ENCODE peak calls at places on chromosomes 4 and X, in four cellular contexts. F, M, L and O are unnamed samples.

GRCh38 chrX:110699109-110699508 is 96.5 kb downstream of the CHRDL1 start:
- DNase-seq in F (no peak), M (no peak), L (no peak), O (no peak)

GRCh38 chr4:109432676-109433075 is 939 bp upstream of the SEC24B start:
- DNase-seq in F (peak), M (peak), L (peak), O (peak)

GRCh38 chrX:39645059-39645895 is 452.5 kb downstream of the BCOR start:
- DNase-seq in F (peak), M (peak), L (peak), O (peak)

GRCh38 chr4:172927096-172927495 is 241.5 kb upstream of the GALNT7 start:
- DNase-seq in F (peak), M (no peak), L (no peak), O (no peak)

GRCh38 chrX:154648931-154649863 is 4.2 kb downstream of the CTAG2 start:
- DNase-seq in F (no peak), M (no peak), L (no peak), O (no peak)

GRCh38 chr4:16967722-16968121 is 69.3 kb upstream of the LDB2 start:
- DNase-seq in F (no peak), M (no peak), L (peak), O (peak)

GRCh38 chr4:186581421-186581820 is 26.1 kb upstream of the MTNR1A start:
- DNase-seq in F (no peak), M (no peak), L (no peak), O (no peak)

GRCh38 chr4:56817840-56818491 is 3.5 kb downstream of the SPINK2 start:
- DNase-seq in F (no peak), M (no peak), L (peak), O (no peak)

GRCh38 chrX:138986866-138987265 is 275.3 kb upstream of the FGF13 start:
- DNase-seq in F (no peak), M (no peak), L (no peak), O (no peak)

GRCh38 chr4:188008377-188008776 is 12.8 kb downstream of the ZFP42 start:
- DNase-seq in F (peak), M (no peak), L (peak), O (peak)

GRCh38 chrX:55142206-55142918 is 53.5 kb downstream of the PAGE2 start:
- DNase-seq in F (no peak), M (no peak), L (no peak), O (no peak)

GRCh38 chrX:105463483-105463882 is 243.0 kb upstream of the TEX13A start:
- DNase-seq in F (peak), M (no peak), L (peak), O (peak)

GRCh38 chrX:30657542-30658238 is 4.5 kb downstream of the GK start:
- DNase-seq in F (peak), M (no peak), L (peak), O (peak)

GRCh38 chr4:1172228-1172851 is at the start of gene SPON2:
- DNase-seq in F (peak), M (peak), L (peak), O (peak)

GRCh38 chr4:53763813-53764597 is 172.7 kb upstream of the LNX1 start:
- DNase-seq in F (peak), M (peak), L (peak), O (peak)

GRCh38 chrX:104105863-104106262 is 6.5 kb upstream of the ZCCHC18 start:
- DNase-seq in F (no peak), M (no peak), L (no peak), O (no peak)

GRCh38 chr4:105990933-105991332 is 95.7 kb downstream of the NPNT start:
- DNase-seq in F (peak), M (no peak), L (peak), O (peak)

GRCh38 chr4:76923619-76924357 is 25.8 kb upstream of the SEPTIN11 start:
- DNase-seq in F (no peak), M (no peak), L (no peak), O (no peak)

GRCh38 chr4:52606766-52607165 is 52.3 kb downstream of the USP46 start:
- DNase-seq in F (peak), M (no peak), L (peak), O (no peak)

GRCh38 chrX:39988496-39988895 is 109.3 kb downstream of the BCOR start:
- DNase-seq in F (no peak), M (no peak), L (no peak), O (no peak)

GRCh38 chrX:318739-319578 is at the start of gene GTPBP6:
- DNase-seq in F (peak), M (peak), L (peak), O (peak)

GRCh38 chr4:123867910-123868587 is 471.5 kb downstream of the SPRY1 start:
- DNase-seq in F (peak), M (no peak), L (no peak), O (no peak)

GRCh38 chrX:69616520-69617203 is 749 bp downstream of the EDA start:
- DNase-seq in F (no peak), M (peak), L (no peak), O (no peak)

GRCh38 chr4:105186701-105187158 is 40.1 kb downstream of the TET2 start:
- DNase-seq in F (peak), M (no peak), L (peak), O (peak)

GRCh38 chrX:137563681-137564651 is 2.0 kb upstream of the ZIC3 start:
- DNase-seq in F (no peak), M (peak), L (no peak), O (peak)

GRCh38 chr4:725368-726234 is 20.0 kb downstream of the PCGF3 start:
- DNase-seq in F (no peak), M (no peak), L (no peak), O (no peak)

GRCh38 chr4:104693601-104694201 is 199.0 kb upstream of the CXXC4 start:
- DNase-seq in F (peak), M (no peak), L (peak), O (peak)

GRCh38 chrX:123267220-123267619 is 83.1 kb downstream of the GRIA3 start:
- DNase-seq in F (peak), M (no peak), L (peak), O (peak)

GRCh38 chr4:146957252-146957651 is 11.6 kb upstream of the TTC29 start:
- DNase-seq in F (peak), M (no peak), L (peak), O (peak)

GRCh38 chrX:11499076-11500044 is 166.4 kb downstream of the ARHGAP6 start:
- DNase-seq in F (peak), M (no peak), L (peak), O (peak)

GRCh38 chrX:11793734-11794133 is 35.7 kb downstream of the MSL3 start:
- DNase-seq in F (no peak), M (no peak), L (no peak), O (no peak)

GRCh38 chr4:7434766-7435150 is at the start of gene PSAPL1:
- DNase-seq in F (no peak), M (peak), L (peak), O (peak)

GRCh38 chr4:7828926-7829325 is 110.7 kb downstream of the AFAP1 start:
- DNase-seq in F (peak), M (no peak), L (peak), O (peak)

GRCh38 chr4:127525585-127525984 is 107.2 kb upstream of the INTU start:
- DNase-seq in F (no peak), M (peak), L (no peak), O (no peak)

GRCh38 chrX:78066110-78066509 is 37.9 kb upstream of the PGK1 start:
- DNase-seq in F (peak), M (no peak), L (no peak), O (peak)

DNA sequence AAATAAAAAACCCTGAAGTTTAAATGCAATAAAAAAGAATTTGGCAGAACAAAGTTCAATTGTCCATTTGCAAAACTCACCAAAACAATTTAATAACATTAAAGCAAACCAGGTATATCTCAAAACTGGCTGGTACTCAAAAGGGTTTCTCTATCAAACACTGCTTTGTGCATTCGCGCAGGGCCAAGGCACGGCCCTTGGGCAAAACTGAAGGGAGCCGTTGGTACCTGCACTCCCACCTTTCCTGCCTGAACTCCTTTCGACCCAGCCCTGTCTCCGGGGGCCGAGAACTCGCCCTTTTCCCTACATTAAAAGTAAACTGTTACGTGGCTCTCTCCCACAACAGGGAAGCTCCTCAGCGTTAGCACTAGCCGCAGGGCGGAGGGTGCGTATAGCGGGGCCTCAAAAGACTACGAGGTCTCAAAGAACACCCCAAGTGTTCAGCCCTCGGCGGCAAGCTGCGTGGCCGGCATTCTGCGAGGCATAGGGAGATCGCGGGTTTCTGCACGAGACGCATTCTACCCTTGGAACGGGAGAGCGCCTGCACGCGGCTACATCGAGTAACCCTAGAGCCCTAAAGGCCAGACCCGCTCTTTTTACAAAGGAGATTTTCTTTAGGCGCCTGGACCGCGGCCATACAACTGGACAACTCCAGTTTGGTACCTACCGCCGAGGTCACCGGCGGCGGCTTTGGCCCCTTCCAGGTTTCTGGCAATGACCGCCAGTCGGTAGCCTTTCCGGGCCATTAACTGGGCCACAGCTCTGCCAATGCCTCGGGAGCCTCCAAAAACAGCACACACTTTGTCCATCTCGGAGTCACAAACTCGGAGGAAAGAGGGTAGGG is 552 bp downstream of the CBR4 start:
- DNase-seq in F (peak), M (peak), L (peak), O (peak)
- TF ChIP-seq CTCF in F (peak), M (peak), L (no peak), O (peak)

DNA sequence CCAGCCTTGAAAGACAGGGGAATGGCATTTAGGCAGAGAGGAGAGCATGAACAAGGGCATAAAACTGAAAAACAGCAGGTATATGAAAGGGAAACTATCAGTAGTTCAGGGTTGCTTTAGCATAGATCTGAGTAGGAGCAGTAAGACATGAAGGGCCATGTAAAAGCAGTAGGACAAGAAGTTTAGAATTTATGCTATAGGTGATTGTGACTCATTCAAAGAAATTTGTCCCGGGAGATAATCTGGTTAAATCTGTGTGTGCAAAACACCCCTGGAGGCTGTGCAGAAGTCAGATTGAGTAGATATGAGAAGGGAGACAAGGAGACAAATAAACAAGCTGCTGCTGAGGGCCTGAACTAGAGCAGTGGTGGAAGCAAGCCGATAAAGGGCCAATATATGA is 109.1 kb upstream of the BMP3 start:
- DNase-seq in F (no peak), M (no peak), L (no peak), O (no peak)
- TF ChIP-seq CTCF in F (no peak), M (no peak), L (no peak), O (no peak)

GRCh38 chrX:3939967-3940610 is 226.6 kb upstream of the PRKX start:
- DNase-seq in F (peak), M (peak), L (peak), O (peak)
- TF ChIP-seq CTCF in F (peak), M (peak), L (peak), O (peak)

DNA sequence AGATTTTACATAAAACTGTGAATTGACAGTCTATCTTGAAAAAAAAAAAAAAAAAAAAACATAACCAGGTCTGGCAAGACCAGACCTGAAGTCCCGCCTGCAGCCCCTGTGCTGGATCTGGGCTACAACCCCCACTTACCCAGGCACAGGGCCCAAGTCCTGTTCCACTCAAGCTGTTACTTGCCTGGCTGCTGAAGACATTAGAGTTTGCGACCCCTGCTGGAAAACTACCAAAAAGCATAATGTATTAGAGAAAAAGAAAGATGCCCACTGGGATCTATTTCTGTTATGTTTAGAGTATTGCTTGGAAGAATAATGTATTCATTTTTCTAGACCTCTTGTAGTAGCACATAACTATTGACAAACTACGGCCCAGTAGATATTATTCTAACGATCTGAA is 4.7 kb downstream of the HS3ST1 start:
- DNase-seq in F (peak), M (peak), L (peak), O (peak)
- TF ChIP-seq CTCF in F (peak), M (peak), L (peak), O (peak)

DNA sequence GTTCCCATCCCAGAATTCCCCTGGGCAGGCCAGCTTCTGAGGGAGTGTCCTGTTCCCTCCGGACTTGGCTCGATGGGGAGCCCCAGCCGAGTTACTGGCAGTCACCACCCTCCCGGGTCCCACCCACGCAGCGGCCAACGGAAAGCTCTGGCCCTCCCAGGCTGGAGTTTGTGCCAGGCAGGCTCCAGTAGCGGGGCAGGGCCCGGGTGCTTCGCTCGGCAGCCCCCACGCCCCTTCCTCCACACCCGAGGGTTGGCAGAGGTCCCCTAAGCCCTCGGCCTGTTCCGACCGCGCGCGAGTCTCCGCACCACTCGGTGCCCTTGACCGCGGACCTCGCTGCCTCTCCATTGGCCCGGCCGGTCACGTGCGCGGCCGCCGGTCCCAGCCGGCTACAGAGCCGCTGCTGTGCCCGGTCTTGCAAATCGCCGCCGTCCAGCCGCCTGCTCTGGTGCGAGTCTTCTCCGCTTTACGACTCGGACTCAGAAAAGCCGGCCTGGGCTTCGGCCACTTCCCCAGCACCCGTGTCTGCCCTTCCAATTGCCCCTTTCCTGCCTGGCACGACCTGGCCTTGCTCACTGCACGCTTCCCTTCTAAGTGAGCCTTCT is 20.8 kb upstream of the MTM1 start:
- DNase-seq in F (peak), M (peak), L (peak), O (peak)
- TF ChIP-seq CTCF in F (no peak), M (no peak), L (no peak), O (no peak)

GRCh38 chr4:115537387-115537786 is 424.0 kb upstream of the NDST4 start:
- DNase-seq in F (peak), M (no peak), L (no peak), O (peak)
- TF ChIP-seq CTCF in F (no peak), M (no peak), L (no peak), O (no peak)